ENCODE peak calls at places on chromosomes 4 and X, in five cellular contexts. Z is HFF-Myc, V is esophagus squamous epithelium, B is tibial nerve, O is fibroblast of lung. L is an unnamed sample.

GRCh38 chrX:111641969-111642368 is 39.0 kb upstream of the ALG13 start:
- DNase-seq in Z (no peak), V (no peak), B (no peak), O (no peak), L (no peak)

GRCh38 chrX:107551546-107551945 is 76.8 kb upstream of the PRPS1 start:
- DNase-seq in Z (no peak), V (no peak), B (no peak), O (no peak), L (no peak)

GRCh38 chr4:85548116-85548515 is 73.2 kb downstream of the ARHGAP24 start:
- DNase-seq in Z (no peak), V (no peak), B (no peak), O (no peak), L (peak)

GRCh38 chr4:140374130-140374477 is 658 bp downstream of the SCOC start:
- DNase-seq in Z (no peak), V (no peak), B (no peak), O (no peak), L (peak)

GRCh38 chr4:5751918-5752802 is 41.2 kb downstream of the EVC start:
- DNase-seq in Z (peak), V (no peak), B (no peak), O (peak), L (peak)

GRCh38 chr4:90960840-90961239 is 833.6 kb downstream of the CCSER1 start:
- DNase-seq in Z (no peak), V (no peak), B (no peak), O (no peak), L (no peak)

GRCh38 chr4:110808371-110808878 is 185.5 kb upstream of the PITX2 start:
- DNase-seq in Z (no peak), V (no peak), B (no peak), O (peak), L (peak)

GRCh38 chr4:4542824-4543485 is 1.1 kb upstream of the STX18 start:
- DNase-seq in Z (no peak), V (no peak), B (no peak), O (no peak), L (peak)

GRCh38 chrX:83508526-83509245 is 596 bp downstream of the POU3F4 start:
- DNase-seq in Z (no peak), V (no peak), B (no peak), O (peak), L (no peak)
- H3K4me3 ChIP-seq in Z (no peak), V (peak), B (no peak), O (no peak), L (no peak)

DNA sequence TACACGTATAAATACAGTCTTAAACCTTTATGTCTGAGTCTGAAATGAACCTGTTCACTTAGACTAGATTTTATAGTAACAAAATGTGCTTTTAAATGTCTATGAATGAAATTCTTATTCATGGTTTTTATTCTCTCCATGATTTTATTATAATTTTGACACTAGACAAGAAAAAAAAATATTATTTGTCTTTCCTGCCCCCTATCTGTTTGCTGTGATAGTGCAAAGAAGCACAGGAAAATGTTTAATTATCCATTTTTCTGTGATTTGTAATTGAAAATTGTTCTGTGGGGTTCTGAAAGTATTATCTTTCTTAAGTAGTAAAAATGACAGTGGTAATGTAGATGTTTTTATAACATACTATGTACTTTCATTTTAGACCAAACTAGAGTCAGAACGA is 52.0 kb downstream of the INTS6L start:
- DNase-seq in Z (no peak), V (no peak), B (no peak), O (no peak), L (no peak)
- TF ChIP-seq CTCF in Z (peak), V (no peak), B (peak), O (peak), L (peak)

GRCh38 chrX:42248226-42248625 is 324.9 kb upstream of the CASK start:
- DNase-seq in Z (no peak), V (no peak), B (no peak), O (no peak), L (peak)

GRCh38 chrX:42241421-42241820 is 318.1 kb upstream of the CASK start:
- DNase-seq in Z (no peak), V (no peak), B (no peak), O (peak), L (peak)

GRCh38 chrX:42246814-42247213 is 323.5 kb upstream of the CASK start:
- DNase-seq in Z (no peak), V (no peak), B (no peak), O (peak), L (peak)

GRCh38 chrX:42242044-42242443 is 318.7 kb upstream of the CASK start:
- DNase-seq in Z (no peak), V (no peak), B (no peak), O (no peak), L (no peak)

DNA sequence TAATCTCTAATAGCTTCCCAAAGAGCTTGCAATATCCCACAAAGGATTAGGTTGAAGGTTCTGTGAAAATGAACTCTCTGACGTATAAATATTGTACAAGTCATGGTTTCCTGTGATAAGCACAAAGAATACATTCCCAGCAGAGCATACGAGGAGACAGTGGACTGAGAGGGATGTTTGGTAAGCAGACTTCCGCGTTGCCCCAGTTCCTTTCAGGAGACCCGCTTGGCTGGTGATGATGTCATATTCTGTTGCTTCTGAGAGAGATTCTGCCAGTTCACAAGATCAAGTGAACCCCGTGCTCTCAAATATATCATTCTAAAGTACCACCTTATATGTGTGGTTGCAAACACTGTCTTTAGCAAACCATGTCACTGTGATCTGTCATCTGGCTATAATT is 323.9 kb upstream of the CASK start:
- DNase-seq in Z (no peak), V (no peak), B (no peak), O (peak), L (peak)
- H3K4me3 ChIP-seq in Z (no peak), V (peak), B (no peak), O (peak), L (no peak)

GRCh38 chrX:30196322-30196721 is 19.0 kb upstream of the MAGEB2 start:
- DNase-seq in Z (no peak), V (no peak), B (no peak), O (peak), L (peak)
- TF ChIP-seq CTCF in Z (no peak), V (no peak), B (no peak), O (no peak), L (no peak)

GRCh38 chr4:183620421-183620820 is 38.6 kb downstream of the RWDD4 start:
- DNase-seq in Z (no peak), V (no peak), B (no peak), O (no peak), L (no peak)

GRCh38 chr4:183624548-183624947 is 34.4 kb downstream of the RWDD4 start:
- DNase-seq in Z (no peak), V (no peak), B (no peak), O (no peak), L (peak)

GRCh38 chr4:183621875-183622274 is 37.1 kb downstream of the RWDD4 start:
- DNase-seq in Z (no peak), V (no peak), B (no peak), O (no peak), L (no peak)

GRCh38 chr4:183617075-183617474 is 41.9 kb downstream of the RWDD4 start:
- DNase-seq in Z (no peak), V (no peak), B (no peak), O (no peak), L (no peak)

GRCh38 chr4:183618681-183619080 is 40.3 kb downstream of the RWDD4 start:
- DNase-seq in Z (no peak), V (no peak), B (no peak), O (no peak), L (no peak)
- H3K4me3 ChIP-seq in Z (no peak), V (no peak), B (no peak), O (no peak), L (no peak)

GRCh38 chrX:154046262-154046771 is 26.6 kb upstream of the IRAK1 start:
- DNase-seq in Z (no peak), V (no peak), B (peak), O (peak), L (peak)
- TF ChIP-seq CTCF in Z (no peak), V (no peak), B (no peak), O (peak), L (no peak)

GRCh38 chr4:374298-375160 is 36.9 kb downstream of the ZNF141 start:
- DNase-seq in Z (no peak), V (no peak), B (no peak), O (no peak), L (no peak)
- H3K4me3 ChIP-seq in Z (no peak), V (peak), B (no peak), O (no peak), L (no peak)

GRCh38 chr4:123363729-123364128 is 32.9 kb upstream of the SPRY1 start:
- DNase-seq in Z (no peak), V (no peak), B (no peak), O (no peak), L (no peak)

GRCh38 chr4:123359449-123360306 is 36.9 kb upstream of the SPRY1 start:
- DNase-seq in Z (no peak), V (no peak), B (no peak), O (no peak), L (peak)

GRCh38 chr4:123361195-123361861 is 35.3 kb upstream of the SPRY1 start:
- DNase-seq in Z (peak), V (no peak), B (no peak), O (peak), L (peak)

GRCh38 chr4:123364906-123365305 is 31.7 kb upstream of the SPRY1 start:
- DNase-seq in Z (no peak), V (no peak), B (no peak), O (no peak), L (peak)

GRCh38 chr4:123362103-123362502 is 34.5 kb upstream of the SPRY1 start:
- DNase-seq in Z (no peak), V (no peak), B (no peak), O (no peak), L (no peak)
- TF ChIP-seq CTCF in Z (no peak), V (no peak), B (no peak), O (no peak), L (no peak)

L was measured in epithelial cell of esophagus.